ENCODE peak calls at places on chromosome 3, in five cellular contexts. Q, I, G, E and S are unnamed samples.

GRCh38 chr3:150414273-150414672 is 6.2 kb downstream of the TSC22D2 start:
- DNase-seq in Q (no peak), I (no peak), G (no peak), E (no peak), S (no peak)

GRCh38 chr3:97009427-97010019 is 195.1 kb downstream of the EPHA6 start:
- DNase-seq in Q (no peak), I (no peak), G (no peak), E (no peak), S (no peak)

GRCh38 chr3:196012481-196012880 is 69.4 kb downstream of the TFRC start:
- DNase-seq in Q (no peak), I (no peak), G (no peak), E (no peak), S (no peak)

GRCh38 chr3:102053375-102053989 is 204.2 kb downstream of the NFKBIZ start:
- DNase-seq in Q (no peak), I (no peak), G (no peak), E (no peak), S (no peak)

GRCh38 chr3:170599995-170600624 is 14.2 kb upstream of the SLC7A14 start:
- DNase-seq in Q (no peak), I (no peak), G (no peak), E (no peak), S (no peak)

GRCh38 chr3:81650187-81650586 is 111.3 kb downstream of the GBE1 start:
- DNase-seq in Q (no peak), I (no peak), G (no peak), E (no peak), S (no peak)

GRCh38 chr3:153138267-153139210 is 23.5 kb upstream of the RAP2B start:
- DNase-seq in Q (no peak), I (peak), G (no peak), E (peak), S (peak)

GRCh38 chr3:29255854-29256696 is 24.8 kb upstream of the RBMS3 start:
- DNase-seq in Q (no peak), I (no peak), G (no peak), E (no peak), S (no peak)

GRCh38 chr3:177447938-177448337 is 250.7 kb upstream of the TBL1XR1 start:
- DNase-seq in Q (no peak), I (no peak), G (no peak), E (no peak), S (no peak)

GRCh38 chr3:10514407-10515069 is 9.2 kb upstream of the ATP2B2 start:
- DNase-seq in Q (no peak), I (no peak), G (no peak), E (no peak), S (no peak)

GRCh38 chr3:183826448-183826847 is 1.1 kb upstream of the MAP6D1 start:
- DNase-seq in Q (no peak), I (no peak), G (no peak), E (no peak), S (no peak)